ENCODE peak calls at places on chromosomes 5 and 9, in four cellular contexts. B is pancreas; C is psoas muscle; M is CD8-positive, alpha-beta T cell. Q is an unnamed sample.

GRCh38 chr9:133731876-133732321 is 6.3 kb downstream of the SARDH start:
- DNase-seq in B (peak), C (peak), M (no peak), Q (no peak)

GRCh38 chr9:125694478-125694877 is 12.5 kb downstream of the MAPKAP1 start:
- DNase-seq in B (no peak), C (no peak), M (no peak), Q (no peak)

GRCh38 chr5:173396311-173396993 is 68.2 kb upstream of the STC2 start:
- DNase-seq in B (no peak), M (no peak), C (peak), Q (no peak)

GRCh38 chr5:130708744-130709143 is 456.3 kb downstream of the HINT1 start:
- DNase-seq in B (no peak), C (no peak), M (no peak), Q (no peak)

GRCh38 chr9:130461731-130462130 is 17.0 kb downstream of the ASS1 start:
- DNase-seq in M (no peak), C (no peak), B (no peak), Q (no peak)

GRCh38 chr9:715743-716400 is 125.6 kb upstream of the DMRT1 start:
- DNase-seq in M (no peak), B (no peak), C (no peak), Q (no peak)

GRCh38 chr5:178083942-178084341 is 29.4 kb upstream of the N4BP3 start:
- DNase-seq in B (no peak), C (no peak), M (no peak), Q (no peak)

GRCh38 chr9:84811072-84811725 is 141.7 kb downstream of the NTRK2 start:
- DNase-seq in M (no peak), C (no peak), B (no peak), Q (no peak)

GRCh38 chr9:22052376-22052945 is 43.4 kb upstream of the CDKN2B start:
- DNase-seq in B (no peak), C (no peak), M (no peak), Q (peak)

GRCh38 chr9:70477907-70478480 is 63.5 kb upstream of the KLF9 start:
- DNase-seq in C (no peak), M (no peak), B (no peak), Q (no peak)

GRCh38 chr9:36213387-36213786 is 22.7 kb downstream of the CLTA start:
- DNase-seq in B (no peak), M (no peak), C (no peak), Q (no peak)

GRCh38 chr9:15485836-15486678 is 24.7 kb downstream of the PSIP1 start:
- DNase-seq in M (no peak), B (no peak), C (no peak), Q (no peak)

GRCh38 chr9:134917431-134918373 is at the start of gene FCN1:
- DNase-seq in M (no peak), B (no peak), C (peak), Q (no peak)

GRCh38 chr9:122779181-122779580 is 9.6 kb upstream of the OR5C1 start:
- DNase-seq in C (no peak), M (no peak), B (no peak), Q (no peak)

GRCh38 chr5:61306531-61307195 is 25.4 kb upstream of the ZSWIM6 start:
- DNase-seq in C (no peak), B (no peak), M (no peak), Q (no peak)

GRCh38 chr5:31157719-31158118 is 35.8 kb upstream of the CDH6 start:
- DNase-seq in C (no peak), B (no peak), M (no peak), Q (no peak)

GRCh38 chr9:90979138-90979551 is 177.5 kb downstream of the SYK start:
- DNase-seq in B (no peak), M (no peak), C (no peak), Q (no peak)

GRCh38 chr5:663436-664342 is 29.5 kb downstream of the TPPP start:
- DNase-seq in C (peak), B (no peak), M (no peak), Q (no peak)

GRCh38 chr9:136865768-136866103 is 372 bp downstream of the EDF1 start:
- DNase-seq in C (peak), B (peak), M (no peak), Q (no peak)

GRCh38 chr5:168152660-168153059 is 138.8 kb upstream of the WWC1 start:
- DNase-seq in C (no peak), B (no peak), M (no peak), Q (no peak)

GRCh38 chr5:159345861-159346260 is 15.6 kb upstream of the IL12B start:
- DNase-seq in C (no peak), B (no peak), M (no peak), Q (no peak)

GRCh38 chr5:44774279-44774880 is 34.4 kb upstream of the MRPS30 start:
- DNase-seq in B (no peak), C (no peak), M (no peak), Q (peak)

GRCh38 chr5:136374003-136374402 is 8.7 kb upstream of the TRPC7 start:
- DNase-seq in B (no peak), C (no peak), M (no peak), Q (no peak)

GRCh38 chr9:99594056-99594780 is 227.5 kb upstream of the NR4A3 start:
- DNase-seq in B (no peak), C (no peak), M (no peak), Q (no peak)

GRCh38 chr5:163585206-163585605 is 79.8 kb downstream of the MAT2B start:
- DNase-seq in C (no peak), M (no peak), B (no peak), Q (no peak)

GRCh38 chr5:108260105-108260857 is 121.6 kb downstream of the FBXL17 start:
- DNase-seq in C (peak), M (peak), B (peak), Q (peak)

GRCh38 chr9:26210338-26210851 is 532.2 kb upstream of the TUSC1 start:
- DNase-seq in M (no peak), C (no peak), B (no peak), Q (no peak)

GRCh38 chr5:57725628-57726504 is 243.3 kb upstream of the ACTBL2 start:
- DNase-seq in C (no peak), M (no peak), B (no peak), Q (no peak)

GRCh38 chr9:131470581-131470991 is 32.1 kb upstream of the POMT1 start:
- DNase-seq in M (no peak), C (peak), B (no peak), Q (no peak)

GRCh38 chr5:102858808-102859207 is 103.7 kb downstream of the PAM start:
- DNase-seq in B (no peak), C (no peak), M (no peak), Q (no peak)

GRCh38 chr9:136474974-136475865 is 7.6 kb downstream of the SEC16A start:
- DNase-seq in B (no peak), M (no peak), C (no peak), Q (no peak)

GRCh38 chr5:41822036-41822435 is 48.2 kb downstream of the OXCT1 start:
- DNase-seq in B (no peak), C (no peak), M (no peak), Q (no peak)

GRCh38 chr5:68214472-68215207 is 916 bp upstream of the PIK3R1 start:
- DNase-seq in B (peak), M (no peak), C (no peak), Q (no peak)

GRCh38 chr9:88041447-88041846 is 67.1 kb upstream of the CDK20 start:
- DNase-seq in C (no peak), M (no peak), B (no peak), Q (no peak)

GRCh38 chr9:95171001-95171400 is 146.5 kb downstream of the FANCC start:
- DNase-seq in B (no peak), M (no peak), C (no peak), Q (no peak)

GRCh38 chr9:34685591-34685990 is 5.5 kb downstream of the CCL19 start:
- DNase-seq in B (no peak), C (no peak), M (no peak), Q (no peak)

GRCh38 chr5:93570294-93571110 is 10.5 kb downstream of the NR2F1-AS1 start:
- DNase-seq in M (no peak), B (no peak), C (peak), Q (no peak)

GRCh38 chr5:120538149-120538548 is 74.0 kb downstream of the PRR16 start:
- DNase-seq in C (no peak), M (no peak), B (no peak), Q (no peak)

GRCh38 chr5:82330921-82331320 is 52.8 kb upstream of the RPS23 start:
- DNase-seq in B (no peak), C (no peak), M (no peak), Q (no peak)
- H3K27ac ChIP-seq in B (no peak), C (no peak), M (no peak), Q (no peak)

DNA sequence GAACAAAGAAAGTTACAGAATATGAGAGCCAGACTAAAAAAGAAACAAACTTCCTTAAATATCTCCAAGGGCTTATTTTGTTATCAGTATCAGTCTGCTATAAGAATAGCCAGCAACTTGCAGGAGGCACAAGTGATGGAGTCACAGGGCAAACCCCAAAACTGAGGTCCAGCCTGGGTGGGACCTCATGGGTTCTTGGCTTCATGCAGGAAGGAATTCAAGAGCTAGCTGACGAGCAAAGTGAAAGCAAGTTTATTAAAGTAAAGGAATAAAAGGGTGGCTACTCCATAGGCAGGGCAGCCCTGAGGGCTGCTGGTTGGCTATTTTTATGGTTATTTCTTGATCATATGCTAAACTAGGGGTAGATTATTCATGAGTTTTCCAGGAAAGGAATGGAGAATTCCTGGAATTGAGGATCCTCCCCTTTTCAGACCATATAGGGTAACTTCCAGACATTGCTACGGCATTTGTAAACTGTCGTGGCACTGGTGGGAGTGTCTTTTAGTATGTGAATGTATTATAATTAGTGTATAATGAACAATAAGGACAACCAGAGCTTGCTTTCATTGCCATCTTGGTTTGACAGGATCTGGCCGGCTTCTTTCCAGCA is 231.9 kb downstream of the ADAMTSL1 start:
- DNase-seq in M (no peak), C (no peak), B (no peak), Q (no peak)
- H3K4me3 ChIP-seq in M (no peak), C (no peak), B (no peak), Q (no peak)

DNA sequence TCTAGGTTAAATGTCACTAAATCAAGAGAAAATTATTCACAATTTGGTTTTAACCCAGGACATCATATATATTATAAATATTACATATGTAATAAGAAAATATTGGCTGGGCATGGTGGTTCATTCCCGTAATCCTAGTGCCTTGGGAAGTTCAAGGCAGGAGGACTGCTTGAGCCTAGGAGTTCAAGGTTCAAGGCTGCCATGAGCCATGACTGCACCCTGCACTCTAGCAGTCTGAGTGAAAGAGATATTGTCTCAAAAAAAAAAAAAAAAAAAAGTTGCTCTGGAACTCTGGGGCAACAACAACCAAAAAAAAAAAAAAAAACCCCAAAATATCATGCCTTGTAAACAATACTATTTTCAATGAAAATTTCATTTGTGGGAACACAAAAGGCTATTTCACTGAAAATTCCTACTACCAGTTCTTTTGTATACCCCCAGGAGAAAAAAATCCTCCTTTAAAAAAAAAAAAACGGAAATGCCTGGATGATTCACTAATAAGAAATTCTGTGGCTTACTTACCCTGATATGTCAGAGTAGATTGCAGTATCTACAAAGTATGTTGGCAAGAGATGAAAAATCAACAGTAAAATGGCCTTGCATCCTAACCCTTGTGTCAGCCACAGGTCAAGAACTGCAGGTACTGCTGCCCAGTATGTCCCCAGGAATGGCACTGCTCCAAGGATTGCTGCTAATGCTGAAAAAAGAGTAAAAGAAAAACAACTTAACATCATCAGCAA is 22.6 kb upstream of the CTNNAL1 start:
- DNase-seq in C (no peak), M (no peak), B (peak), Q (no peak)
- H3K27ac ChIP-seq in C (peak), M (no peak), B (peak), Q (no peak)

GRCh38 chr9:89484475-89485404 is 13.2 kb downstream of the SEMA4D start:
- DNase-seq in C (no peak), B (no peak), M (no peak), Q (no peak)
- H3K4me3 ChIP-seq in C (peak), B (no peak), M (peak), Q (peak)

DNA sequence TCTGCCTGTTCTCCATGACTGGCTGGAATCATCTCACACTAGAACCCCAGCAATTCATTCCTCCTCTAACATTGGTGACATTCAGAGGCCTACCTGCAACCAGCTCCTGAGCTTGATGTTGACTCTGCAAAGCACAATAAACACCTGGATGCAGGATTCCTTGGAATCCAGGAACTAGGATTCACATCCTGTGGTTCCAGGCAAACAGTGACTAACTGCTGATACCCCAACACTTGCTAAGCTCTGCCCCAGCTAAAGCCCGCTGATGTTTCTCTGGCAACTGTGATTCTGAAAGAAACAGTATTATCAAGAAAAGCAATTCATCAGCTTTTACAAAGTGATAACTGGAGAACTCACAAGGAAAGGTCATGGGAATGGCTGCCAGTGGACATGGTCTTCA is 29.2 kb downstream of the SUSD1 start:
- DNase-seq in B (no peak), C (no peak), M (no peak), Q (no peak)
- H3K27ac ChIP-seq in B (no peak), C (no peak), M (no peak), Q (no peak)

GRCh38 chr5:138139776-138140080 is 500 bp upstream of the NME5 start:
- DNase-seq in B (no peak), M (no peak), C (no peak), Q (no peak)
- H3K4me3 ChIP-seq in B (no peak), M (no peak), C (peak), Q (no peak)

DNA sequence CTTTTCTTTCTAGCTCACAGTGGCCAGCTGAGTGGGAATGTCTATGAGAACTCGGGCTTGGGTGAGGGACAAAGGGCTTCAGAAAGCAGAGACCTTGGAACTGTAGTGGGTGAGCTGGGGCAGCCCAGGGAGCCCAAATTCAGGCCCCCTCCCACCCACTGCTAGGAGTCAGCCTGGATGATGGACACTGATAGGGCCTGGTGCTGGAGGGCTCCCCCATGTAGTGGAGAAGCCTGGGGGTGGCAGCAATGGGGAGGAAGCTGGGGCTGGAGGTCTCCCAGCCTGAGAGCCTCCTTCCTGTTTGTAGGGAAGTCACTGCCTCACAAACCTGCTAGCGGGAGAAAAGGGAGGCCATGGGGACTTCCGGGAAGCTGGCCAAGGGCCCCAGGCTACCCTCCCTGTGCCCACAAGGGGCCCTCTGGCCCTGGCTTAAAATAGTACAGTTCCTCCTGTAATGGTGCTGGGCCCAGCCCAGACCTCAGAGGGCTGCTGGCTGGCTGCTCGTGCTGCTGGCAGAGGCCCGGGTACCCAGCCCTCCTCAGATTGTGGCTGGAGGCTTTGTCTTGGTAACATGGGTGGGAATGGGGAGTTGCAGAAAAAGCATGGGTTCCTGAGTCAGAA is 6.3 kb upstream of the NR5A1 start:
- DNase-seq in B (no peak), M (no peak), C (no peak), Q (no peak)
- H3K27ac ChIP-seq in B (no peak), M (no peak), C (no peak), Q (no peak)

GRCh38 chr5:138538943-138539627 is 4.0 kb downstream of the ETF1 start:
- DNase-seq in M (no peak), B (no peak), C (no peak), Q (no peak)

GRCh38 chr5:138533973-138534941 is 8.8 kb downstream of the ETF1 start:
- DNase-seq in M (no peak), C (no peak), B (no peak), Q (no peak)

GRCh38 chr5:138536665-138537315 is 6.2 kb downstream of the ETF1 start:
- DNase-seq in M (no peak), B (no peak), C (no peak), Q (peak)

GRCh38 chr5:138539791-138540190 is 3.2 kb downstream of the ETF1 start:
- DNase-seq in C (no peak), M (no peak), B (no peak), Q (no peak)

DNA sequence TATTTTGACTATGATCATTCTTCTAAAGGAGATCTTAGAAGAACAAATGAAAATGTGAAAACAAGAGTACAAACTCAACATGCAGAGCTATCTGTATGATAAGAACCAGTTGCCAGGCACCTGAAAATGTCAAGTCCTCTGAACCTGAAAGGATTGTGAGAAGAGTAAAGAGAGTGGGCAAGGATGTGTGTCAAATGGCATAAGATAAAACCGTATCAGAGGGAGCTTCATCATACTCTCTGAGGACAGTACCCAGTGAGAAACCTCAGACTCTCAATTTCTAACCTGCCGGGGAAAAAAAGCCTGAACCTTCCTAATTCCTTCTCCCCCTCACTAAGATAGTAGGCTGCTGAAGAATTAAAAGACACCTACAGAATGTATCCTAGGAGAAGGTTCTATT is 6.8 kb downstream of the ETF1 start:
- DNase-seq in B (no peak), C (no peak), M (no peak), Q (no peak)
- H3K4me3 ChIP-seq in B (no peak), C (no peak), M (no peak), Q (no peak)

Q was measured in CD4-positive, CD25-positive, alpha-beta regulatory T cell.